ENCODE peak calls at places on chromosomes 6 and 20, in four cellular contexts. One of them, this sample, is unnamed.
A peak's percentile ranks its signal among the peaks of the same experiment; 100 is the strongest.

GRCh38 chr6:150346346-150346745 is 22.5 kb upstream of the IYD start:
- DNase-seq in fibroblast of mammary gland: peak; percentile 23
- DNase-seq in fibroblast of the aortic adventitia: peak; percentile 26
- DNase-seq in H1: no peak
- DNase-seq in this sample: no peak

GRCh38 chr20:24992420-24993205 is at the start of gene APMAP:
- DNase-seq in fibroblast of mammary gland: peak; percentile 85
- DNase-seq in fibroblast of the aortic adventitia: peak; percentile 87
- DNase-seq in H1: peak; percentile 95
- DNase-seq in this sample: peak; percentile 93

GRCh38 chr6:11702039-11702795 is 76.4 kb downstream of the ADTRP start:
- DNase-seq in fibroblast of mammary gland: peak; percentile 76
- DNase-seq in fibroblast of the aortic adventitia: peak; percentile 69
- DNase-seq in H1: no peak
- DNase-seq in this sample: no peak

GRCh38 chr6:41257369-41258195 is 28.9 kb downstream of the TREM1 start:
- DNase-seq in fibroblast of mammary gland: peak; percentile 77
- DNase-seq in fibroblast of the aortic adventitia: peak; percentile 66
- DNase-seq in H1: no peak
- DNase-seq in this sample: no peak

GRCh38 chr6:99495466-99495865 is 19.8 kb downstream of the USP45 start:
- DNase-seq in fibroblast of mammary gland: peak; percentile 11
- DNase-seq in fibroblast of the aortic adventitia: peak; percentile 3
- DNase-seq in H1: no peak
- DNase-seq in this sample: no peak

GRCh38 chr6:109454483-109455160 is 950 bp downstream of the MICAL1 start:
- DNase-seq in fibroblast of mammary gland: no peak
- DNase-seq in fibroblast of the aortic adventitia: peak; percentile 35
- DNase-seq in H1: no peak
- DNase-seq in this sample: peak; percentile 90

GRCh38 chr6:92050216-92050615 is 1369.1 kb downstream of the EPHA7 start:
- DNase-seq in fibroblast of mammary gland: no peak
- DNase-seq in fibroblast of the aortic adventitia: no peak
- DNase-seq in H1: no peak
- DNase-seq in this sample: no peak

GRCh38 chr20:43650997-43651525 is 15.9 kb upstream of the MYBL2 start:
- DNase-seq in fibroblast of mammary gland: no peak
- DNase-seq in fibroblast of the aortic adventitia: no peak
- DNase-seq in H1: no peak
- DNase-seq in this sample: no peak

GRCh38 chr6:90611543-90611864 is 24.6 kb upstream of the MAP3K7 start:
- DNase-seq in fibroblast of mammary gland: no peak
- DNase-seq in fibroblast of the aortic adventitia: no peak
- DNase-seq in H1: no peak
- DNase-seq in this sample: no peak
- TF ChIP-seq CTCF in fibroblast of mammary gland: no peak
- TF ChIP-seq CTCF in fibroblast of the aortic adventitia: no peak
- TF ChIP-seq CTCF in H1: peak; percentile 11
- TF ChIP-seq CTCF in this sample: no peak

GRCh38 chr6:128513878-128514277 is 6.5 kb downstream of the PTPRK start:
- DNase-seq in fibroblast of mammary gland: no peak
- DNase-seq in fibroblast of the aortic adventitia: no peak
- DNase-seq in H1: no peak
- DNase-seq in this sample: no peak

GRCh38 chr6:128517124-128517523 is 3.3 kb downstream of the PTPRK start:
- DNase-seq in fibroblast of mammary gland: no peak
- DNase-seq in fibroblast of the aortic adventitia: no peak
- DNase-seq in H1: no peak
- DNase-seq in this sample: no peak

GRCh38 chr6:128515550-128516513 is 4.6 kb downstream of the PTPRK start:
- DNase-seq in fibroblast of mammary gland: peak; percentile 67
- DNase-seq in fibroblast of the aortic adventitia: peak; percentile 72
- DNase-seq in H1: no peak
- DNase-seq in this sample: no peak

GRCh38 chr6:128518531-128519131 is 1.8 kb downstream of the PTPRK start:
- DNase-seq in fibroblast of mammary gland: no peak
- DNase-seq in fibroblast of the aortic adventitia: no peak
- DNase-seq in H1: no peak
- DNase-seq in this sample: no peak

GRCh38 chr6:128516514-128516898 is 3.9 kb downstream of the PTPRK start:
- DNase-seq in fibroblast of mammary gland: peak; percentile 50
- DNase-seq in fibroblast of the aortic adventitia: no peak
- DNase-seq in H1: no peak
- DNase-seq in this sample: no peak
- TF ChIP-seq CTCF in fibroblast of mammary gland: peak; percentile 31
- TF ChIP-seq CTCF in fibroblast of the aortic adventitia: peak; percentile 12
- TF ChIP-seq CTCF in H1: peak; percentile 14
- TF ChIP-seq CTCF in this sample: no peak

GRCh38 chr6:68633654-68634502 is 1.2 kb upstream of the ADGRB3 start:
- DNase-seq in fibroblast of mammary gland: no peak
- DNase-seq in fibroblast of the aortic adventitia: no peak
- DNase-seq in H1: no peak
- DNase-seq in this sample: no peak

GRCh38 chr6:68632620-68633195 is 2.4 kb upstream of the ADGRB3 start:
- DNase-seq in fibroblast of mammary gland: no peak
- DNase-seq in fibroblast of the aortic adventitia: no peak
- DNase-seq in H1: no peak
- DNase-seq in this sample: no peak

GRCh38 chr6:68635412-68635705 is 277 bp downstream of the ADGRB3 start:
- DNase-seq in fibroblast of mammary gland: no peak
- DNase-seq in fibroblast of the aortic adventitia: no peak
- DNase-seq in H1: no peak
- DNase-seq in this sample: no peak

GRCh38 chr6:68635706-68636513 is 828 bp downstream of the ADGRB3 start:
- DNase-seq in fibroblast of mammary gland: no peak
- DNase-seq in fibroblast of the aortic adventitia: peak; percentile 16
- DNase-seq in H1: peak; percentile 53
- DNase-seq in this sample: no peak

GRCh38 chr6:68634503-68635411 is at the start of gene ADGRB3:
- DNase-seq in fibroblast of mammary gland: peak; percentile 46
- DNase-seq in fibroblast of the aortic adventitia: peak; percentile 36
- DNase-seq in H1: peak; percentile 74
- DNase-seq in this sample: peak; percentile 58
- TF ChIP-seq CTCF in fibroblast of mammary gland: no peak
- TF ChIP-seq CTCF in fibroblast of the aortic adventitia: no peak
- TF ChIP-seq CTCF in H1: no peak
- TF ChIP-seq CTCF in this sample: no peak

GRCh38 chr6:155186052-155186658 is 77.7 kb upstream of the CLDN20 start:
- DNase-seq in fibroblast of mammary gland: peak; percentile 33
- DNase-seq in fibroblast of the aortic adventitia: no peak
- DNase-seq in H1: no peak
- DNase-seq in this sample: no peak

GRCh38 chr6:155185544-155185943 is 78.3 kb upstream of the CLDN20 start:
- DNase-seq in fibroblast of mammary gland: peak; percentile 35
- DNase-seq in fibroblast of the aortic adventitia: no peak
- DNase-seq in H1: peak; percentile 63
- DNase-seq in this sample: no peak

GRCh38 chr6:155183095-155183494 is 80.7 kb upstream of the CLDN20 start:
- DNase-seq in fibroblast of mammary gland: no peak
- DNase-seq in fibroblast of the aortic adventitia: no peak
- DNase-seq in H1: no peak
- DNase-seq in this sample: no peak

GRCh38 chr6:155181498-155181897 is 82.3 kb upstream of the CLDN20 start:
- DNase-seq in fibroblast of mammary gland: no peak
- DNase-seq in fibroblast of the aortic adventitia: no peak
- DNase-seq in H1: no peak
- DNase-seq in this sample: no peak

DNA sequence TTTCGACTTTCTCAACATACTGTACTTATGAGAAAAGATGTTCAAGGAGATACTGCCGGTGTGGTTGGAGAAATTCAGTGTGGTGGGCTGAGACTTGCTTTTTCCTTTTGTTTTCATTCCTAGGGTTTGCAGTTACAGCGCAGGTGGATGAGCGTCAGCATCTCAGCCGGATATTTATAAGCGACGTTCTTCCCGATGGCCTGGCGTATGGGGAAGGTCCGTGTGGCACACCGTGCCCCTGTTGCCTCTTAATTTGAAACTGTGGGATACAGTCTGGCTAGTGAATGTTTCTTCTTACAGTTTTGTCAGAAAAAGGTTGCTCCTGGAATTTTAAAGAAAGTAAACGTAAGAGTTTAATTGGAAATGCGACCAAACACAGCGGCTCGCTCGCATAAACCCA is 81.7 kb upstream of the CLDN20 start:
- DNase-seq in fibroblast of mammary gland: no peak
- DNase-seq in fibroblast of the aortic adventitia: no peak
- DNase-seq in H1: no peak
- DNase-seq in this sample: no peak
- TF ChIP-seq CTCF in fibroblast of mammary gland: no peak
- TF ChIP-seq CTCF in fibroblast of the aortic adventitia: no peak
- TF ChIP-seq CTCF in H1: no peak
- TF ChIP-seq CTCF in this sample: no peak

GRCh38 chr6:135066806-135067205 is 12.2 kb upstream of the HBS1L start:
- DNase-seq in fibroblast of mammary gland: no peak
- DNase-seq in fibroblast of the aortic adventitia: no peak
- DNase-seq in H1: no peak
- DNase-seq in this sample: peak; percentile 62
- TF ChIP-seq CTCF in fibroblast of mammary gland: no peak
- TF ChIP-seq CTCF in fibroblast of the aortic adventitia: no peak
- TF ChIP-seq CTCF in H1: no peak
- TF ChIP-seq CTCF in this sample: no peak

DNA sequence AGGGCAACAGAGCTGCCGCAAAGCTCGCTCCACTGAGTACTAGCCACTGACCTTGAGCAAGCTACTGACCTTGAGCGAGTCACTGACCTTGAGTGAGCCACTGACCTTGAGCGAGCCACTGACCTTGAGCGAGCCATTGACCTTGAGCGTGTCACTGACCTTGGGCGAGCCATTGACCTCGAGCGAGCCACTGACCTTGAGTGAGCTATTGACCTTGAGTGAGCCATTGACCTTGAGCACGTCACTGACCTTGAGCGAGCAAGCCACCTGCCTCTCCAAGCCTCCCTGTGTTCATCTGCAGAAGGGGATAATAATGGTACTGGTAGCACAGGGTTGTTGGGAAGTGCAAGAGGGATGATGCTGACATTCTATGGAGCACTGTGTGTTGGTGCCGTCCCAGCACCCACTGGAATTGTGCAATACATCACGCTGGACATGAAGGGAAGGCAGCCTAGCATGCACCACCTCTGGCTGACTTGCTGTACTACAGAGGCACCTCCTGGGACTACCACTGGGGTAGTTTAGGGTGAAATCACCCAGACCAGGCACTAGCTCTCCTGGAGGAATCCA is 60.2 kb downstream of the CTCFL start:
- DNase-seq in fibroblast of mammary gland: peak; percentile 32
- DNase-seq in fibroblast of the aortic adventitia: peak; percentile 16
- DNase-seq in H1: no peak
- DNase-seq in this sample: peak; percentile 82
- TF ChIP-seq CTCF in fibroblast of mammary gland: no peak
- TF ChIP-seq CTCF in fibroblast of the aortic adventitia: peak; percentile 33
- TF ChIP-seq CTCF in H1: peak; percentile 55
- TF ChIP-seq CTCF in this sample: peak; percentile 84

DNA sequence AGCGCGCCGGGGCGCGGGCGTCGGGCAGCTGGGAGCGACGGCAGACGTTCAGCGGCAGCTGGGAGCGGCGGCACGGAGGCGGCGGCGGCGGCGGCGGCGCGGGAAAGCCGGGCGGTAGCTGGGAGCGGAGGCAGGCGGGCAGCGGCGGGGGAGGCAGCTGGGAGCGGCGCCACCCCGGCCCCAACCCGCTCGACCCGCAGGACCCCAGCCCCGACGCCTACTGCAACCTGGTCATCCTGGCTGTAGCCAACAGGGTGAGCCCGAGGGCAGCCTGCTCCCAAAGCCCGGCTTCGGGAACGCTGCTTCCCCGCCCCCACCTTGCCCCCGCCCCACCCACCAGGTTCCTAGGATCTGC is 8.9 kb downstream of the CCM2L start:
- DNase-seq in fibroblast of mammary gland: no peak
- DNase-seq in fibroblast of the aortic adventitia: no peak
- DNase-seq in H1: peak; percentile 79
- DNase-seq in this sample: no peak
- TF ChIP-seq CTCF in fibroblast of mammary gland: no peak
- TF ChIP-seq CTCF in fibroblast of the aortic adventitia: no peak
- TF ChIP-seq CTCF in H1: peak; percentile 40
- TF ChIP-seq CTCF in this sample: no peak

This sample was measured in CD14-positive monocyte.